ENCODE peak calls at places on chromosomes 1 and 21, in eight cellular contexts. K, S, H, V, L, M, F and W are unnamed samples. For H3K4me1, the result is how much of the 10 kb centered on the place peaks cover.

GRCh38 chr1:100038401-100039306 is 68.9 kb downstream of the SLC35A3 start:
- DNase-seq in K (peak), S (peak), H (peak), V (peak), L (peak), M (peak), F (peak), W (peak)

GRCh38 chr1:92996131-92996463 is 34.8 kb upstream of the DIPK1A start:
- DNase-seq in K (no peak), S (no peak), H (peak), V (no peak), L (no peak), M (no peak), F (no peak), W (no peak)

GRCh38 chr21:35025206-35026152 is 23.6 kb downstream of the RUNX1 start:
- DNase-seq in K (no peak), S (no peak), H (no peak), V (no peak), L (no peak), M (no peak), F (no peak), W (no peak)

GRCh38 chr21:39664586-39664985 is 51.8 kb downstream of the B3GALT5 start:
- DNase-seq in K (no peak), S (no peak), H (no peak), V (no peak), L (no peak), M (no peak), F (no peak), W (no peak)

GRCh38 chr1:182601416-182601786 is 2.8 kb downstream of the RGS16 start:
- DNase-seq in K (peak), S (no peak), H (no peak), V (peak), L (peak), M (peak), F (peak), W (no peak)

GRCh38 chr21:39048064-39048463 is 135.2 kb downstream of the PSMG1 start:
- DNase-seq in K (no peak), S (no peak), H (no peak), V (no peak), L (peak), M (peak), F (peak), W (no peak)

GRCh38 chr1:212062832-212063438 is 27.4 kb downstream of the DTL start:
- DNase-seq in K (no peak), S (no peak), H (no peak), V (no peak), L (no peak), M (peak), F (no peak), W (no peak)

GRCh38 chr21:33185852-33186251 is 43.9 kb upstream of the IFNAR2 start:
- DNase-seq in K (no peak), S (no peak), H (no peak), V (no peak), L (no peak), M (no peak), F (no peak), W (no peak)

GRCh38 chr21:15004721-15005370 is 60.0 kb downstream of the NRIP1 start:
- DNase-seq in K (no peak), S (no peak), H (no peak), V (no peak), L (no peak), M (no peak), F (no peak), W (no peak)

GRCh38 chr1:111733183-111733995 is 5.8 kb downstream of the INKA2 start:
- DNase-seq in K (no peak), S (no peak), H (no peak), V (no peak), L (no peak), M (peak), F (peak), W (peak)

GRCh38 chr1:2279210-2279639 is 51.1 kb downstream of the SKI start:
- DNase-seq in K (no peak), S (no peak), H (no peak), V (peak), L (peak), M (no peak), F (no peak), W (no peak)

GRCh38 chr1:70247768-70248167 is 26.6 kb downstream of the SRSF11 start:
- DNase-seq in K (no peak), S (no peak), H (no peak), V (no peak), L (no peak), M (no peak), F (no peak), W (no peak)

GRCh38 chr1:239555350-239555749 is 169.0 kb downstream of the CHRM3 start:
- DNase-seq in K (no peak), S (no peak), H (no peak), V (no peak), L (no peak), M (no peak), F (no peak), W (no peak)

GRCh38 chr1:241934181-241934815 is 23.3 kb upstream of the BECN2 start:
- DNase-seq in K (no peak), S (no peak), H (no peak), V (peak), L (peak), M (no peak), F (no peak), W (peak)

GRCh38 chr1:118101445-118101844 is 83.6 kb downstream of the SPAG17 start:
- DNase-seq in K (no peak), S (no peak), H (no peak), V (no peak), L (no peak), M (no peak), F (no peak), W (no peak)

GRCh38 chr1:214842856-214843255 is 239.7 kb upstream of the KCNK2 start:
- DNase-seq in K (no peak), S (no peak), H (no peak), V (no peak), L (no peak), M (no peak), F (no peak), W (no peak)

GRCh38 chr1:35563166-35563565 is 5.6 kb downstream of the NCDN start:
- DNase-seq in K (no peak), S (peak), H (no peak), V (no peak), L (no peak), M (no peak), F (no peak), W (no peak)

GRCh38 chr1:114554577-114554976 is 26.8 kb downstream of the BCAS2 start:
- DNase-seq in K (no peak), S (no peak), H (no peak), V (no peak), L (no peak), M (no peak), F (no peak), W (no peak)

GRCh38 chr1:23588749-23589505 is 29.6 kb upstream of the ID3 start:
- DNase-seq in K (no peak), S (no peak), H (no peak), V (no peak), L (no peak), M (no peak), F (no peak), W (no peak)

GRCh38 chr1:202158810-202159533 is 1.4 kb downstream of the PTPN7 start:
- DNase-seq in K (no peak), S (no peak), H (no peak), V (peak), L (no peak), M (no peak), F (no peak), W (no peak)

GRCh38 chr1:156517746-156518145 is 17.2 kb upstream of the MEF2D start:
- DNase-seq in K (no peak), S (no peak), H (no peak), V (no peak), L (no peak), M (no peak), F (peak), W (no peak)

GRCh38 chr1:38991638-38992449 is 768 bp downstream of the AKIRIN1 start:
- DNase-seq in K (peak), S (peak), H (no peak), V (peak), L (peak), M (peak), F (peak), W (no peak)

GRCh38 chr21:29248124-29248523 is 50.6 kb upstream of the BACH1 start:
- DNase-seq in K (no peak), S (no peak), H (no peak), V (no peak), L (no peak), M (no peak), F (no peak), W (no peak)

GRCh38 chr1:26772687-26773086 is 15.1 kb upstream of the PIGV start:
- DNase-seq in K (no peak), S (no peak), H (no peak), V (no peak), L (no peak), M (peak), F (no peak), W (no peak)

GRCh38 chr1:166947398-166948043 is 27.8 kb downstream of the ILDR2 start:
- DNase-seq in K (peak), S (no peak), H (no peak), V (peak), L (peak), M (no peak), F (peak), W (peak)

GRCh38 chr1:35810096-35810860 is 2.5 kb downstream of the AGO4 start:
- DNase-seq in K (no peak), S (no peak), H (no peak), V (no peak), L (no peak), M (no peak), F (no peak), W (no peak)

GRCh38 chr1:33753087-33753856 is 110.6 kb upstream of the HMGB4 start:
- DNase-seq in K (no peak), S (no peak), H (no peak), V (no peak), L (no peak), M (no peak), F (no peak), W (no peak)

GRCh38 chr1:46131093-46131492 is 1.3 kb downstream of the PIK3R3 start:
- DNase-seq in K (no peak), S (no peak), H (no peak), V (no peak), L (no peak), M (no peak), F (no peak), W (no peak)

GRCh38 chr1:24639881-24640280 is 3.2 kb upstream of the SRRM1 start:
- DNase-seq in K (no peak), S (no peak), H (no peak), V (no peak), L (no peak), M (no peak), F (no peak), W (no peak)

GRCh38 chr1:24642481-24643361 is at the start of gene SRRM1:
- DNase-seq in K (peak), S (peak), H (peak), V (peak), L (peak), M (peak), F (peak), W (peak)

GRCh38 chr1:24640288-24640687 is 2.8 kb upstream of the SRRM1 start:
- DNase-seq in K (peak), S (no peak), H (no peak), V (peak), L (no peak), M (no peak), F (peak), W (no peak)

GRCh38 chr1:24641646-24642151 is 1.4 kb upstream of the SRRM1 start:
- DNase-seq in K (no peak), S (peak), H (peak), V (peak), L (peak), M (no peak), F (peak), W (no peak)

DNA sequence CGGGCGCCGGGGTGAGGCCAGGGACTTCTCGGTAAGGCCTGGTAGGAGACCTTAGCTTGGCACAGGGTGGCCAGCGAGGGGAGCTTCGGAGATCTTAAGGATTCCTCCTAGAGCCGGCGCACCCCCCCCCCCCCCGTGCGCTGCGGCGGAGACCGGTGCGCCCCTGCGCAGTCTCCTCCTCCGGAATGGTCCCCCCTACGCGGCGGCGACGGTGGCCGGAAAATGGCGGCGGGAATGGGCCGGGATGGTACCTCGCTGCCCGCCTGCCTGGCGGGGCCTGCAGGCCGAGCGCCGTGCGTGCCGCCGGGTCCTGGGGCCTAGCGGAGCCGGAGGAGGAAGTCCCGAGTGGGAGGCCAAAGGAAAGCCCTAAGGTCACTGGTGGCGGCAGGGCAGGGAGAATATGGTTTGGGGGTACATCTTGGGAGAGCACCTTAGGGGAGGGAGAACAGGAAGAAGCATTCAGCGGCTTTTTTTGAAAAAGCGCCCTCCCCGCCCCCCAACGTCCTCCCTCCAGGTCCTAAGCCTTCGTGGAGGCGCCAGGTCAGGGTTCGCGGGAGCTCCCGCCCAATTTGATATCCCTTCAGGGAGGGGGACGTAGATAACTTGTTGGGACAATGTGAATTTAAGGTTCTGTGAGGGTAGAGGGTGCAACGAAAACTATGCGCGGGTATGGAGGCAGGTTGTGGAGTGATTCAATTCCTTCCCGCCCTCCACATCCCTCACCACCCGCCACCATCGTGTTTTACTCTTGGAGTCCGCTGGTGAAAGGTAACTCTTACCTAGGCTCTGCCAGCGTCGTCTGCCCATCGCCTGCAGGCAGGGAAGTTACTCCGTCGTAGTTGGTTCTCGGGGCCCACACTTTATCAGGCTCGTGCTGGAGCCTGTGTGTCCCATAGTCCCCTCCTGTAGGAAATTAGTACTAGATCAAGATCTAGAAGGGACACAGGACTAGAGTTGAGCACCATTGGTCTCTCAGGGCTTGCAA is 552 bp downstream of the SRRM1 start:
- DNase-seq in K (peak), S (peak), H (no peak), V (no peak), L (no peak), M (peak), F (peak), W (no peak)
- TF ChIP-seq EP300 in K (no peak), S (no peak), H (no peak), V (no peak), L (no peak), M (no peak), F (no peak), W (no peak)

GRCh38 chr1:21299780-21300395 is 9.6 kb upstream of the ECE1 start:
- DNase-seq in K (no peak), S (peak), H (no peak), V (no peak), L (no peak), M (no peak), F (no peak), W (no peak)
- H3K4me1 ChIP-seq in K (half or more), S (under half), H (half or more), V (under half), L (half or more), M (under half), F (under half), W (half or more)

DNA sequence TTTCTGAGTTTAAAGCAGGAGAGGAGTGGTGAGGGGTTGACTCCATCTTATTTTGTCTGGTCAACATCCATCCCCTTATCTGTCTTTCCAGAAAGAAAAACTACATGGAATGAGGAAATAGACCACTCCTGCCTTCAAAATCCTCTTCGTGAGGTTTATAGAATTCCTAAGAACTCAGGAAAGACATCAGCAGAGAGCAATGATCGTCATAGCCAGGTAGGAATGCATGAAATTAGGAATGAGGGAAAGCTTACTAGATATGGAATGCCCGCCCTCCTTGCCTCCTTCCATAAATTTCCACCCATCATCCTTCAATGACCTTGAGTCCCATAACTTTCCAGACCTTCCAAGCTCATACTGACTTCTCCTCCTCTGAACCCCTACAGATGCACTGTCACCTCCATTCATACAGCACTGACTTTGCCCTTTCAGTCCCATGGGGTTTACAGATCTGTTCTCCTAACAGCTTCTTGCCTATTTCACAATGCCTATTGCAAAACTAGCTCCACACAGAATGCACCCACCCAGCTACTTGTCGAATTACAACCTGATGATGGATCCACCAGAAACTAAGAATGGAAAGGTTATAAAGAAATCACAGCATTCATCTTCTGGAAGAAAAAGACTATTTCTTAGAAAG is 23.7 kb upstream of the PPP1R15B start:
- DNase-seq in K (no peak), S (no peak), H (no peak), V (no peak), L (no peak), M (no peak), F (no peak), W (no peak)
- TF ChIP-seq EP300 in K (no peak), S (no peak), H (no peak), V (no peak), L (no peak), M (no peak), F (no peak), W (peak)

GRCh38 chr1:155220566-155220965 is 12.1 kb downstream of the MTX1 start:
- DNase-seq in K (no peak), S (no peak), H (no peak), V (no peak), L (no peak), M (no peak), F (peak), W (no peak)

GRCh38 chr1:155226188-155226909 is 17.9 kb downstream of the MTX1 start:
- DNase-seq in K (peak), S (peak), H (peak), V (peak), L (peak), M (peak), F (peak), W (peak)

GRCh38 chr1:155226910-155227260 is 18.4 kb downstream of the MTX1 start:
- DNase-seq in K (peak), S (no peak), H (no peak), V (peak), L (no peak), M (peak), F (peak), W (no peak)

GRCh38 chr1:155219592-155220031 is 11.1 kb downstream of the MTX1 start:
- DNase-seq in K (no peak), S (no peak), H (no peak), V (peak), L (no peak), M (no peak), F (peak), W (no peak)

DNA sequence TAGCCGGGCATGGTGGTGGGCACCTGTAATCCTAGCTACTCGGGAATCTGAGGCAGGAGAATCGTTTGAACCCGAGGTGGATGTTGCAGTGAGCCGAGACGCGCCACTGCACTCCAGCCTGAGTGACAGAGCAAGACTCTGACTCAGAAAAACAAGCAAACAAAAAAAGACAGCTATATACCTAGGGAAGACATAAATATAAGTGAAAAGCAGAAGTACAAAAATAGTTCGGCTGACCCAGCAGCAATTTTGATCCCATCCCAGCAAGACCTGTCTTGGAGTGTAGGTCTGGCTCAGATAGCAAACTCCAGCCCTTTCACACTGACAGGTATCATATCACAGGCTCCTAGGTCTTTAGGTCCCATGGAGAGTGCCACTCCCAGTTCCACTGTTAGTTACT is 14.5 kb downstream of the MTX1 start:
- DNase-seq in K (no peak), S (no peak), H (no peak), V (no peak), L (no peak), M (no peak), F (no peak), W (no peak)
- H3K4me1 ChIP-seq in K (under half), S (under half), H (under half), V (under half), L (under half), M (under half), F (under half), W (under half)

GRCh38 chr1:43286533-43286932 is 1.2 kb upstream of the C1orf210 start:
- DNase-seq in K (no peak), S (no peak), H (no peak), V (no peak), L (no peak), M (no peak), F (no peak), W (no peak)

GRCh38 chr1:43284065-43284464 is 1.3 kb downstream of the C1orf210 start:
- DNase-seq in K (no peak), S (peak), H (no peak), V (peak), L (peak), M (no peak), F (no peak), W (no peak)

GRCh38 chr1:43286115-43286514 is 734 bp upstream of the C1orf210 start:
- DNase-seq in K (peak), S (peak), H (no peak), V (no peak), L (peak), M (no peak), F (peak), W (no peak)

GRCh38 chr1:43284711-43285110 is 670 bp downstream of the C1orf210 start:
- DNase-seq in K (no peak), S (peak), H (no peak), V (peak), L (peak), M (no peak), F (no peak), W (no peak)

GRCh38 chr1:43285269-43285986 is at the start of gene C1orf210:
- DNase-seq in K (peak), S (peak), H (no peak), V (peak), L (peak), M (no peak), F (peak), W (no peak)
- TF ChIP-seq EP300 in K (no peak), S (no peak), H (no peak), V (no peak), L (no peak), M (no peak), F (no peak), W (no peak)